ENCODE peak calls at places on chromosomes 3 and 15, in six cellular contexts. G, P, X, A, E and I are unnamed samples.

GRCh38 chr3:99716463-99716995 is 78.1 kb downstream of the COL8A1 start:
- DNase-seq in G (no peak), P (no peak), X (no peak), A (no peak), E (no peak), I (no peak)

GRCh38 chr3:130800829-130801228 is 54.2 kb upstream of the PIK3R4 start:
- DNase-seq in G (no peak), P (no peak), X (no peak), A (no peak), E (no peak), I (no peak)

GRCh38 chr3:70816346-70816745 is 503.9 kb upstream of the MDFIC2 start:
- DNase-seq in G (no peak), P (no peak), X (no peak), A (no peak), E (peak), I (no peak)

GRCh38 chr15:97692317-97693015 is 268.0 kb upstream of the ARRDC4 start:
- DNase-seq in G (no peak), P (no peak), X (no peak), A (no peak), E (no peak), I (no peak)

GRCh38 chr15:52579852-52580251 is 11.0 kb upstream of the ARPP19 start:
- DNase-seq in G (no peak), P (no peak), X (no peak), A (no peak), E (no peak), I (no peak)

GRCh38 chr3:158742861-158743260 is 10.6 kb upstream of the RARRES1 start:
- DNase-seq in G (no peak), P (no peak), X (no peak), A (no peak), E (no peak), I (no peak)

GRCh38 chr15:47718474-47719440 is 1.5 kb downstream of the SEMA6D start:
- DNase-seq in G (no peak), P (no peak), X (no peak), A (no peak), E (peak), I (peak)

GRCh38 chr3:121483290-121483689 is 62.5 kb downstream of the POLQ start:
- DNase-seq in G (no peak), P (no peak), X (no peak), A (no peak), E (no peak), I (no peak)

GRCh38 chr3:190089711-190090110 is 31.0 kb downstream of the P3H2 start:
- DNase-seq in G (no peak), P (no peak), X (no peak), A (no peak), E (no peak), I (no peak)

GRCh38 chr3:71128951-71129350 is 454.6 kb downstream of the FOXP1 start:
- DNase-seq in G (no peak), P (no peak), X (no peak), A (no peak), E (no peak), I (no peak)

GRCh38 chr3:119322021-119322522 is 27.9 kb downstream of the ARHGAP31 start:
- DNase-seq in G (no peak), P (no peak), X (no peak), A (no peak), E (no peak), I (no peak)

GRCh38 chr15:83319771-83320170 is 35.3 kb upstream of the BNC1 start:
- DNase-seq in G (no peak), P (no peak), X (no peak), A (no peak), E (no peak), I (no peak)

GRCh38 chr3:159818399-159818798 is 170.2 kb upstream of the IL12A start:
- DNase-seq in G (no peak), P (no peak), X (no peak), A (no peak), E (no peak), I (no peak)

GRCh38 chr3:32467333-32468070 is 35.1 kb downstream of the CMTM6 start:
- DNase-seq in G (no peak), P (peak), X (peak), A (peak), E (peak), I (peak)

GRCh38 chr3:31102196-31102879 is 207.9 kb upstream of the GADL1 start:
- DNase-seq in G (no peak), P (no peak), X (no peak), A (no peak), E (no peak), I (no peak)

GRCh38 chr3:119181765-119182164 is 8.4 kb downstream of the UPK1B start:
- DNase-seq in G (no peak), P (no peak), X (peak), A (no peak), E (peak), I (no peak)

GRCh38 chr3:183247190-183247589 is 5.9 kb upstream of the B3GNT5 start:
- DNase-seq in G (no peak), P (no peak), X (no peak), A (no peak), E (no peak), I (no peak)

GRCh38 chr3:4995500-4996053 is 16.3 kb downstream of the BHLHE40 start:
- DNase-seq in G (no peak), P (no peak), X (no peak), A (no peak), E (no peak), I (no peak)

GRCh38 chr3:147939425-147940196 is 530.4 kb downstream of the ZIC1 start:
- DNase-seq in G (no peak), P (no peak), X (no peak), A (no peak), E (no peak), I (no peak)

GRCh38 chr3:178476886-178477285 is 59.4 kb upstream of the KCNMB2 start:
- DNase-seq in G (no peak), P (no peak), X (no peak), A (no peak), E (no peak), I (no peak)

GRCh38 chr15:45948226-45948625 is 313.4 kb downstream of the SQOR start:
- DNase-seq in G (no peak), P (no peak), X (no peak), A (peak), E (no peak), I (no peak)
- H3K4me3 ChIP-seq in G (no peak), P (no peak), X (no peak), A (no peak), E (no peak), I (no peak)

GRCh38 chr3:20181276-20181675 is 4.7 kb downstream of the SGO1 start:
- DNase-seq in G (no peak), P (no peak), X (no peak), A (no peak), E (no peak), I (no peak)

GRCh38 chr3:20185733-20186599 is at the start of gene SGO1:
- DNase-seq in G (peak), P (peak), X (peak), A (peak), E (peak), I (peak)

GRCh38 chr3:20186600-20187004 is 596 bp upstream of the SGO1 start:
- DNase-seq in G (no peak), P (no peak), X (peak), A (no peak), E (peak), I (no peak)

GRCh38 chr3:20182206-20182605 is 3.8 kb downstream of the SGO1 start:
- DNase-seq in G (no peak), P (no peak), X (no peak), A (no peak), E (no peak), I (no peak)

DNA sequence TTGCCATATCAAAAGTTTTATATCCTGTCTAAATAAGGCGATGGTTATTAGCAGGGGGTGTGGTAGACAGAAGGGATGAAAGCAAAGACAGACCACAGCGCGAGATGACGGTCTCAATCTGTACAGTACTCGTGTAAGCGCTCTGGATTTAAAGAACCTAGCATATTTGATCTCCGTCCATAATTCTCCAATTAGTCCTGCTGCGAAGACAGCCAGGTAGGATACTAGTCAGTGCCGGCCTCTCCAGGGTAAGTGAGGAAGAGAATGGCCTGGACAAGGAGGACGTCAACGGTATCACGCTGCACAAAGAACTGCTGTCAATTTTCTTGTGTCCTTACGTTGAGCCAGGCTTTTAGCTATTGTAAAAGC is 658 bp downstream of the SGO1 start:
- DNase-seq in G (no peak), P (no peak), X (peak), A (peak), E (peak), I (no peak)
- H3K27ac ChIP-seq in G (peak), P (no peak), X (peak), A (peak), E (peak), I (peak)

GRCh38 chr3:126752303-126753190 is 48.5 kb downstream of the CHCHD6 start:
- DNase-seq in G (no peak), P (peak), X (peak), A (peak), E (peak), I (peak)

GRCh38 chr3:126755866-126756265 is 51.8 kb downstream of the CHCHD6 start:
- DNase-seq in G (no peak), P (no peak), X (no peak), A (no peak), E (no peak), I (no peak)

GRCh38 chr3:126751611-126752302 is 47.7 kb downstream of the CHCHD6 start:
- DNase-seq in G (no peak), P (no peak), X (no peak), A (no peak), E (no peak), I (no peak)

GRCh38 chr3:126750760-126751129 is 46.7 kb downstream of the CHCHD6 start:
- DNase-seq in G (no peak), P (no peak), X (no peak), A (no peak), E (no peak), I (no peak)

GRCh38 chr3:126753191-126754160 is 49.4 kb downstream of the CHCHD6 start:
- DNase-seq in G (no peak), P (no peak), X (no peak), A (no peak), E (peak), I (no peak)
- H3K4me3 ChIP-seq in G (no peak), P (no peak), X (no peak), A (no peak), E (no peak), I (no peak)

DNA sequence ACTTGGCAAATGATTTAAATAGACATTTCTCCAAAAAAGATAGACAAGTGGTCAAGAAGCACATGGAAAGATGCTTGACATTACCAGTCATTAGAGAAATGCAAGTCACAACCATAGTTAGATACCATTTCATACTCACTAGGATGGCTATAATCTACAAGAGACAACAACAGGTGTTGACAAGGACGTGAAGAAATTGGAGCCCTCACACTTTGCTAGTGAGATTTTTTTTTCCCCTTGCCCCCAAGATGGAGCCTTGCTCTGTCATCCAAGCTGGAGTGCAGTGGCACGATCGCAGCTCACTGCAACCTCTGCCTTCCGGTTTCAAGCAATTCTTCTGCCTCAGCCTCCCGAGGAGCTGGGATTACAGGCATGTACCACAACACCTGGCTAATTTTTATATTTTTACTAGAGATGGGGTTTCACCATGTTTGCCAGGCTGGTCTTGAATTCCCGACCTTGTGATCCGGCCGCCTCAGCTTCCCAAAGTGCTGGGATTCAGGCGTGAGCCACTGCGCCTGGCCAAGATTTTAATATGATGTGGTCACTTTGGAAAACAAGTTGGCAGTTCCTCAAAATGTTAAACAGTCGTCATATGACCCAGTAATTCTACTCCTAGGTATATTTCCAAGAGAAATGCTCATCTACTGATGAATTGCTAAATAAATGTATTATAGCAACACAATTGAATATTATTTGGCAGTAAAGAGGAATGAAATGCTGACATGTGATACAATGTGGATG is 103.3 kb downstream of the ATG7 start:
- DNase-seq in G (no peak), P (no peak), X (no peak), A (no peak), E (no peak), I (no peak)
- H3K27ac ChIP-seq in G (no peak), P (no peak), X (no peak), A (no peak), E (no peak), I (no peak)

GRCh38 chr3:63955830-63956545 is 43.8 kb upstream of the SCAANT1 start:
- DNase-seq in G (no peak), P (no peak), X (no peak), A (no peak), E (no peak), I (no peak)
- H3K4me3 ChIP-seq in G (no peak), P (no peak), X (no peak), A (no peak), E (no peak), I (no peak)

GRCh38 chr3:15556512-15556911 is 35.0 kb upstream of the COLQ start:
- DNase-seq in G (no peak), P (no peak), X (no peak), A (no peak), E (no peak), I (no peak)
- H3K27ac ChIP-seq in G (no peak), P (no peak), X (no peak), A (no peak), E (no peak), I (no peak)